ENCODE peak calls at places on chromosome 19, in nine cellular contexts. One of them, this sample, is unnamed.
A peak's percentile ranks its signal among the peaks of the same experiment; 100 is the strongest.

GRCh38 chr19:1275260-1275975 is at the start of gene FAM174C:
- DNase-seq in amygdala: peak; percentile 94
- DNase-seq in NCI-H1105: peak; percentile 98
- DNase-seq in T-cell: peak; percentile 80
- DNase-seq in HT1080: peak; percentile 95
- DNase-seq in Kasumi-1: peak; percentile 95
- DNase-seq in C1 segment of cervical spinal cord: peak; percentile 96
- DNase-seq in psoas muscle: peak; percentile 97
- DNase-seq in AG09319: peak; percentile 86
- DNase-seq in this sample: peak; percentile 94

GRCh38 chr19:15368798-15369593 is 10.6 kb downstream of the AKAP8 start:
- DNase-seq in amygdala: no peak
- DNase-seq in NCI-H1105: no peak
- DNase-seq in T-cell: no peak
- DNase-seq in HT1080: no peak
- DNase-seq in Kasumi-1: no peak
- DNase-seq in C1 segment of cervical spinal cord: no peak
- DNase-seq in psoas muscle: no peak
- DNase-seq in AG09319: no peak
- DNase-seq in this sample: no peak

GRCh38 chr19:14214580-14214979 is 8.6 kb upstream of the ADGRL1 start:
- DNase-seq in amygdala: no peak
- DNase-seq in NCI-H1105: no peak
- DNase-seq in T-cell: no peak
- DNase-seq in HT1080: no peak
- DNase-seq in Kasumi-1: no peak
- DNase-seq in C1 segment of cervical spinal cord: no peak
- DNase-seq in psoas muscle: no peak
- DNase-seq in AG09319: no peak
- DNase-seq in this sample: no peak

GRCh38 chr19:1161716-1162115 is 12.4 kb downstream of the SBNO2 start:
- DNase-seq in amygdala: no peak
- DNase-seq in NCI-H1105: no peak
- DNase-seq in T-cell: no peak
- DNase-seq in HT1080: no peak
- DNase-seq in Kasumi-1: no peak
- DNase-seq in C1 segment of cervical spinal cord: no peak
- DNase-seq in psoas muscle: peak; percentile 82
- DNase-seq in AG09319: no peak
- DNase-seq in this sample: peak; percentile 37

GRCh38 chr19:42695811-42696503 is 44.3 kb downstream of the PSG3 start:
- DNase-seq in amygdala: no peak
- DNase-seq in NCI-H1105: no peak
- DNase-seq in T-cell: no peak
- DNase-seq in HT1080: no peak
- DNase-seq in Kasumi-1: no peak
- DNase-seq in C1 segment of cervical spinal cord: no peak
- DNase-seq in psoas muscle: no peak
- DNase-seq in AG09319: no peak
- DNase-seq in this sample: no peak

GRCh38 chr19:48480151-48480475 is 10.9 kb downstream of the CYTH2 start:
- DNase-seq in amygdala: peak; percentile 63
- DNase-seq in NCI-H1105: peak; percentile 43
- DNase-seq in T-cell: no peak
- DNase-seq in HT1080: no peak
- DNase-seq in Kasumi-1: no peak
- DNase-seq in C1 segment of cervical spinal cord: peak; percentile 54
- DNase-seq in psoas muscle: peak; percentile 69
- DNase-seq in AG09319: no peak
- DNase-seq in this sample: no peak

GRCh38 chr19:9485140-9485539 is 13.3 kb downstream of the ZNF560 start:
- DNase-seq in amygdala: no peak
- DNase-seq in NCI-H1105: no peak
- DNase-seq in T-cell: no peak
- DNase-seq in HT1080: no peak
- DNase-seq in Kasumi-1: no peak
- DNase-seq in C1 segment of cervical spinal cord: no peak
- DNase-seq in psoas muscle: no peak
- DNase-seq in AG09319: no peak
- DNase-seq in this sample: no peak

GRCh38 chr19:50658438-50659317 is 9.4 kb downstream of the C19orf81 start:
- DNase-seq in amygdala: peak; percentile 67
- DNase-seq in NCI-H1105: no peak
- DNase-seq in T-cell: peak; percentile 13
- DNase-seq in HT1080: peak; percentile 88
- DNase-seq in Kasumi-1: peak; percentile 78
- DNase-seq in C1 segment of cervical spinal cord: peak; percentile 71
- DNase-seq in psoas muscle: peak; percentile 49
- DNase-seq in AG09319: no peak
- DNase-seq in this sample: no peak

GRCh38 chr19:4889034-4889825 is 13.5 kb downstream of the ARRDC5 start:
- DNase-seq in amygdala: no peak
- DNase-seq in NCI-H1105: no peak
- DNase-seq in T-cell: no peak
- DNase-seq in HT1080: peak; percentile 85
- DNase-seq in Kasumi-1: no peak
- DNase-seq in C1 segment of cervical spinal cord: no peak
- DNase-seq in psoas muscle: no peak
- DNase-seq in AG09319: no peak
- DNase-seq in this sample: no peak

GRCh38 chr19:51346742-51347141 is 4.8 kb upstream of the VSIG10L start:
- DNase-seq in amygdala: no peak
- DNase-seq in NCI-H1105: no peak
- DNase-seq in T-cell: no peak
- DNase-seq in HT1080: no peak
- DNase-seq in Kasumi-1: no peak
- DNase-seq in C1 segment of cervical spinal cord: no peak
- DNase-seq in psoas muscle: no peak
- DNase-seq in AG09319: no peak
- DNase-seq in this sample: no peak

GRCh38 chr19:48216933-48217332 is 38.8 kb downstream of the CARD8 start:
- DNase-seq in amygdala: no peak
- DNase-seq in NCI-H1105: no peak
- DNase-seq in T-cell: no peak
- DNase-seq in HT1080: no peak
- DNase-seq in Kasumi-1: no peak
- DNase-seq in C1 segment of cervical spinal cord: no peak
- DNase-seq in psoas muscle: no peak
- DNase-seq in AG09319: no peak
- DNase-seq in this sample: no peak

GRCh38 chr19:57110592-57111328 is 9.0 kb upstream of the USP29 start:
- DNase-seq in amygdala: no peak
- DNase-seq in NCI-H1105: no peak
- DNase-seq in T-cell: no peak
- DNase-seq in HT1080: peak; percentile 2
- DNase-seq in Kasumi-1: peak; percentile 25
- DNase-seq in C1 segment of cervical spinal cord: no peak
- DNase-seq in psoas muscle: no peak
- DNase-seq in AG09319: no peak
- DNase-seq in this sample: no peak

GRCh38 chr19:5171711-5172110 is 168.9 kb downstream of the PTPRS start:
- DNase-seq in amygdala: no peak
- DNase-seq in NCI-H1105: no peak
- DNase-seq in T-cell: no peak
- DNase-seq in HT1080: no peak
- DNase-seq in Kasumi-1: no peak
- DNase-seq in C1 segment of cervical spinal cord: no peak
- DNase-seq in psoas muscle: no peak
- DNase-seq in AG09319: no peak
- DNase-seq in this sample: no peak

GRCh38 chr19:48780684-48781391 is 25.5 kb downstream of the FGF21 start:
- DNase-seq in amygdala: no peak
- DNase-seq in NCI-H1105: no peak
- DNase-seq in T-cell: no peak
- DNase-seq in HT1080: peak; percentile 67
- DNase-seq in Kasumi-1: no peak
- DNase-seq in C1 segment of cervical spinal cord: no peak
- DNase-seq in psoas muscle: no peak
- DNase-seq in AG09319: no peak
- DNase-seq in this sample: no peak

GRCh38 chr19:38730731-38731589 is 13.3 kb downstream of the CAPN12 start:
- DNase-seq in amygdala: no peak
- DNase-seq in NCI-H1105: no peak
- DNase-seq in T-cell: no peak
- DNase-seq in HT1080: no peak
- DNase-seq in Kasumi-1: no peak
- DNase-seq in C1 segment of cervical spinal cord: no peak
- DNase-seq in psoas muscle: no peak
- DNase-seq in AG09319: no peak
- DNase-seq in this sample: no peak

This sample was measured in NCI-H774.